ENCODE peak calls at places on chromosomes 3 and 15, in ten cellular contexts. G, B, T, V, L, C, P, X, S and A are unnamed samples.

GRCh38 chr3:195542261-195542660 is 864 bp downstream of the PPP1R2 start:
- DNase-seq in G (no peak), B (no peak), T (no peak), V (no peak), L (no peak), C (no peak), P (peak), X (no peak), S (no peak), A (peak)

GRCh38 chr3:37762698-37763097 is 99.0 kb upstream of the CTDSPL start:
- DNase-seq in G (no peak), B (no peak), T (no peak), V (no peak), L (no peak), C (no peak), P (peak), X (no peak), S (no peak), A (no peak)

GRCh38 chr3:14410501-14411165 is 8.2 kb downstream of the SLC6A6 start:
- DNase-seq in G (no peak), B (peak), T (peak), V (peak), L (no peak), C (no peak), P (peak), X (no peak), S (no peak), A (no peak)

GRCh38 chr15:90530250-90531051 is 728 bp downstream of the CRTC3 start:
- DNase-seq in G (peak), B (peak), T (peak), V (peak), L (peak), C (peak), P (peak), X (peak), S (peak), A (no peak)

GRCh38 chr3:195086885-195087284 is 184.1 kb downstream of the XXYLT1 start:
- DNase-seq in G (peak), B (no peak), T (no peak), V (no peak), L (peak), C (no peak), P (no peak), X (no peak), S (no peak), A (no peak)

GRCh38 chr3:50263443-50264388 is 5.2 kb upstream of the SEMA3B start:
- DNase-seq in G (no peak), B (no peak), T (peak), V (no peak), L (no peak), C (peak), P (no peak), X (no peak), S (no peak), A (no peak)

GRCh38 chr3:192467230-192468186 is 259.8 kb downstream of the FGF12 start:
- DNase-seq in G (no peak), B (peak), T (peak), V (peak), L (peak), C (peak), P (peak), X (no peak), S (peak), A (no peak)

GRCh38 chr3:124796477-124796876 is 66.2 kb downstream of the UMPS start:
- DNase-seq in G (no peak), B (no peak), T (no peak), V (no peak), L (no peak), C (no peak), P (no peak), X (no peak), S (no peak), A (no peak)

GRCh38 chr3:128823638-128824037 is 55.8 kb upstream of the ACAD9 start:
- DNase-seq in G (no peak), B (no peak), T (no peak), V (no peak), L (no peak), C (no peak), P (no peak), X (no peak), S (no peak), A (no peak)

DNA sequence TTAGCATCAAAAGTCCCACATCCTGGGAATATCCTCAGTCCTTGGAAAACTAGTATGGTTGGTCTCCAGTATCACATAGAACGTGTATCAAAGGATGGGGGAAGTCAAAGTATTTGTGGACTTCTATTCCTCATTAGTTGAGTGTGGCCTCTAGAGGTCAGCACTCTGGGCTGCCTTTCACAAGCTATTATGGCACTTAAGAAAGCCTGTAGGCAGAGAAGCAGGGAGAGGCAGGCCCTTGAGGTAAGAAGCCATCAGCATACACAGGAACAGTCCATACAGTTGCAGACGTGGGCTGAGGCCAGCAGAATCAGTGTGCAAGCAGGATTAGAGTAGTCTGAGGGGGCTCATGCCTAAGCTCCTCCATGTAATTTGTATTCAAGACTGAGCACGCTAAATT is 341.7 kb downstream of the CLSTN2 start:
- DNase-seq in G (no peak), B (peak), T (no peak), V (peak), L (no peak), C (no peak), P (peak), X (no peak), S (peak), A (peak)
- TF ChIP-seq CTCF in G (no peak), B (peak), T (peak), V (no peak), L (no peak), C (no peak), P (peak), X (peak), S (peak), A (no peak)

GRCh38 chr3:71581981-71582611 is 1.4 kb downstream of the FOXP1 start:
- DNase-seq in G (peak), B (peak), T (peak), V (peak), L (peak), C (peak), P (peak), X (peak), S (peak), A (peak)

GRCh38 chr3:71580636-71581215 is 2.8 kb downstream of the FOXP1 start:
- DNase-seq in G (no peak), B (no peak), T (no peak), V (no peak), L (no peak), C (no peak), P (no peak), X (no peak), S (peak), A (peak)

GRCh38 chr3:71582612-71583568 is 638 bp downstream of the FOXP1 start:
- DNase-seq in G (peak), B (peak), T (peak), V (peak), L (peak), C (peak), P (peak), X (peak), S (peak), A (peak)

GRCh38 chr3:71579934-71580318 is 3.6 kb downstream of the FOXP1 start:
- DNase-seq in G (no peak), B (peak), T (no peak), V (no peak), L (no peak), C (no peak), P (no peak), X (no peak), S (no peak), A (peak)

GRCh38 chr3:71581451-71581980 is 2.0 kb downstream of the FOXP1 start:
- DNase-seq in G (peak), B (peak), T (peak), V (peak), L (peak), C (peak), P (no peak), X (peak), S (peak), A (peak)
- TF ChIP-seq CTCF in G (no peak), B (no peak), T (no peak), V (no peak), L (no peak), C (no peak), P (peak), X (no peak), S (no peak), A (no peak)

GRCh38 chr15:100075284-100075683 is 266.5 kb downstream of the ADAMTS17 start:
- DNase-seq in G (no peak), B (no peak), T (no peak), V (no peak), L (no peak), C (no peak), P (no peak), X (no peak), S (no peak), A (no peak)

GRCh38 chr15:100081454-100081853 is 260.3 kb downstream of the ADAMTS17 start:
- DNase-seq in G (no peak), B (no peak), T (no peak), V (no peak), L (no peak), C (no peak), P (no peak), X (no peak), S (no peak), A (no peak)

GRCh38 chr15:100082761-100083402 is 258.9 kb downstream of the ADAMTS17 start:
- DNase-seq in G (no peak), B (no peak), T (no peak), V (no peak), L (no peak), C (no peak), P (no peak), X (no peak), S (no peak), A (no peak)

GRCh38 chr15:100073982-100074381 is 267.8 kb downstream of the ADAMTS17 start:
- DNase-seq in G (no peak), B (no peak), T (no peak), V (no peak), L (no peak), C (no peak), P (no peak), X (no peak), S (no peak), A (no peak)

DNA sequence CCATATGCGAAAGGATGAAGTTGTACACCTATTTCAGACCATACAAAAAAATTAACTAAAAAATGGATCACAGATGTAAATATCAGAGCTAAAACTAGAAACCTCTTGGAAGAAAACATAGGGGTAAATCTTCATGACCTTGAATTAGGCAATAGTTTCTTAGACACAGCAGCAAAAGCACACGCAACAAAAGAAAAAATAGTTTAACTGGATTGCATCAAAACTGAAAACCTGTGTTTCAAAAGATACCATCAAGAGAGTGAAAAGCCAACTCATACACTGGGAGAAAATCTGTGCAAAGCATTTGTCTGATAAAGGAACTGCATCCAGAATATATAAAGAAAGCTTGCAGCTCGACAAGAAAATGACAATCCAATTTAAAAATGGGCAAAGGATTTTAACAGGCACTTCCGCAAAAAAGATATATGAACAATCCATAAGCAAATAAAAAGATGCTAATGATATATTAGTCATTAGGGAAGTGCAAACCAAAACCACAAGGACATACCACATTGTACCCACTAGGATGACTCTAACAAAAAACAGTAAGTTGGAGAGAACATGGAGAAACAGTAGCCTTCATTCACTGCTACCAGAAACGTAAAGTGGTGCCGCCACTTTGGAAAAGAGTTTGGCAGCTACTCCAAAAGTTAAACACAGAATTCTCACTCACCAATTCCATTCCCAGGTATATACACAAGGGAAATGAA is 263.1 kb downstream of the ADAMTS17 start:
- DNase-seq in G (no peak), B (no peak), T (no peak), V (no peak), L (no peak), C (no peak), P (peak), X (no peak), S (no peak), A (no peak)
- TF ChIP-seq CTCF in G (no peak), B (no peak), T (no peak), V (no peak), L (no peak), C (no peak), P (no peak), X (no peak), S (no peak), A (no peak)

GRCh38 chr3:10007126-10007782 is 19.0 kb upstream of the FANCD2 start:
- DNase-seq in G (no peak), B (no peak), T (no peak), V (no peak), L (no peak), C (no peak), P (no peak), X (no peak), S (no peak), A (no peak)

GRCh38 chr3:10006048-10006761 is 19.6 kb upstream of the EMC3 start:
- DNase-seq in G (no peak), B (no peak), T (no peak), V (no peak), L (no peak), C (no peak), P (no peak), X (no peak), S (no peak), A (no peak)

GRCh38 chr3:10010546-10011465 is 15.4 kb upstream of the FANCD2 start:
- DNase-seq in G (peak), B (peak), T (peak), V (peak), L (peak), C (peak), P (peak), X (peak), S (peak), A (peak)

GRCh38 chr3:10006762-10007090 is 19.5 kb upstream of the FANCD2 start:
- DNase-seq in G (no peak), B (no peak), T (no peak), V (no peak), L (no peak), C (no peak), P (no peak), X (no peak), S (no peak), A (no peak)

GRCh38 chr3:10008588-10009344 is 17.5 kb upstream of the FANCD2 start:
- DNase-seq in G (peak), B (peak), T (peak), V (peak), L (peak), C (peak), P (peak), X (peak), S (peak), A (peak)
- TF ChIP-seq CTCF in G (no peak), B (no peak), T (no peak), V (no peak), L (no peak), C (no peak), P (no peak), X (no peak), S (no peak), A (no peak)

GRCh38 chr3:26963356-26963742 is 340.8 kb downstream of the LRRC3B start:
- DNase-seq in G (no peak), B (peak), T (no peak), V (no peak), L (no peak), C (no peak), P (no peak), X (no peak), S (peak), A (no peak)
- TF ChIP-seq CTCF in G (no peak), B (no peak), T (no peak), V (no peak), L (no peak), C (no peak), P (no peak), X (no peak), S (peak), A (no peak)

GRCh38 chr3:188830955-188831354 is 340.8 kb upstream of the TPRG1 start:
- DNase-seq in G (no peak), B (peak), T (no peak), V (peak), L (no peak), C (no peak), P (no peak), X (no peak), S (peak), A (no peak)
- TF ChIP-seq CTCF in G (no peak), B (peak), T (peak), V (peak), L (no peak), C (no peak), P (peak), X (peak), S (peak), A (no peak)

DNA sequence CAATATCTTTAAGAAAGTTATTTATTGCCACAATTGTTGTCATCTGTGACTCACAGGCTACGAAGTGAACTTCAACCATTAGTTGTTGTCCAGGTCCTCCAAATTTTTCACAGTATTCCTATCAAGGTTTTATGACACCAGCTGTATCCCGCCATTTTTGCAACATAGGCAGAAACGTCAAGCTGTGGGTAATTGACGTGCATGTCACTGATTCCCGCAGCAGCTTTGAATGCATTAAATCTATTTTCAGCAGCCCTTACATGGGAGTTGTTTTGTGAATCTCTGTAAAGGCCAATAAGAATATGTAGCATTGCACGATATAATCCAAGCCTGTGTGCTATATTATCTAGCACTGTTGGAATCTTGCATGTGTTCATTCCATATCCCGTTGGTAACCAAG is 109.1 kb upstream of the TOPAZ1 start:
- DNase-seq in G (no peak), B (no peak), T (no peak), V (no peak), L (no peak), C (no peak), P (no peak), X (no peak), S (no peak), A (no peak)
- TF ChIP-seq CTCF in G (no peak), B (no peak), T (no peak), V (no peak), L (no peak), C (no peak), P (no peak), X (no peak), S (no peak), A (no peak)